ENCODE peak calls at places on chromosomes 4 and X, in eight cellular contexts. I, G, S, D, B, N, Y and H are unnamed samples.

GRCh38 chr4:55654131-55654530 is 18.0 kb upstream of the NMU start:
- DNase-seq in I (no peak), G (no peak), S (no peak), D (no peak), B (no peak), N (no peak), Y (no peak), H (no peak)

GRCh38 chr4:173272987-173273386 is 61.2 kb downstream of the HMGB2 start:
- DNase-seq in I (no peak), G (no peak), S (peak; percentile 21), D (no peak), B (no peak), N (peak; percentile 53), Y (no peak), H (no peak)

GRCh38 chr4:1992468-1993168 is 16.2 kb downstream of the NELFA start:
- DNase-seq in I (no peak), G (no peak), S (no peak), D (no peak), B (no peak), N (no peak), Y (no peak), H (no peak)

GRCh38 chr4:113760094-113760851 is 1.3 kb downstream of the CAMK2D start:
- DNase-seq in I (peak; percentile 50), G (peak; percentile 52), S (no peak), D (peak; percentile 66), B (peak; percentile 11), N (no peak), Y (peak; percentile 61), H (peak; percentile 25)

GRCh38 chr4:3516836-3517730 is 15.1 kb downstream of the LRPAP1 start:
- DNase-seq in I (peak; percentile 31), G (no peak), S (no peak), D (no peak), B (no peak), N (no peak), Y (no peak), H (no peak)

GRCh38 chrX:139877710-139878414 is 55.0 kb downstream of the ATP11C start:
- DNase-seq in I (no peak), G (no peak), S (no peak), D (no peak), B (no peak), N (no peak), Y (no peak), H (no peak)

GRCh38 chrX:49117597-49117996 is 5.9 kb downstream of the GPKOW start:
- DNase-seq in I (no peak), G (no peak), S (no peak), D (no peak), B (no peak), N (no peak), Y (no peak), H (no peak)

GRCh38 chr4:83281326-83281725 is 3.3 kb downstream of the COQ2 start:
- DNase-seq in I (no peak), G (no peak), S (no peak), D (no peak), B (no peak), N (no peak), Y (no peak), H (no peak)

GRCh38 chrX:6184900-6185515 is 43.7 kb downstream of the NLGN4X start:
- DNase-seq in I (no peak), G (no peak), S (no peak), D (peak; percentile 2), B (peak; percentile 63), N (no peak), Y (no peak), H (no peak)

GRCh38 chrX:27276751-27277150 is 186.4 kb downstream of the PPP4R3C start:
- DNase-seq in I (no peak), G (no peak), S (no peak), D (no peak), B (no peak), N (no peak), Y (no peak), H (no peak)

GRCh38 chr4:26175016-26175786 is 145.6 kb upstream of the RBPJ start:
- DNase-seq in I (no peak), G (no peak), S (no peak), D (no peak), B (no peak), N (no peak), Y (no peak), H (no peak)

GRCh38 chr4:86218721-86219481 is 141.0 kb downstream of the MAPK10 start:
- DNase-seq in I (no peak), G (no peak), S (no peak), D (no peak), B (no peak), N (peak; percentile 4), Y (no peak), H (no peak)

GRCh38 chr4:145623831-145624230 is 4.6 kb downstream of the MMAA start:
- DNase-seq in I (no peak), G (no peak), S (no peak), D (no peak), B (no peak), N (no peak), Y (no peak), H (no peak)

GRCh38 chrX:39201305-39201990 is 400.2 kb downstream of the MID1IP1 start:
- DNase-seq in I (no peak), G (no peak), S (no peak), D (no peak), B (no peak), N (no peak), Y (no peak), H (no peak)

GRCh38 chr4:80540785-80541469 is 205.4 kb downstream of the CFAP299 start:
- DNase-seq in I (no peak), G (no peak), S (no peak), D (no peak), B (no peak), N (no peak), Y (no peak), H (no peak)

GRCh38 chr4:86910820-86911684 is 18.8 kb upstream of the C4orf36 start:
- DNase-seq in I (no peak), G (no peak), S (no peak), D (no peak), B (no peak), N (no peak), Y (no peak), H (no peak)

GRCh38 chrX:24334473-24334872 is 20.6 kb upstream of the SUPT20HL2 start:
- DNase-seq in I (no peak), G (no peak), S (no peak), D (no peak), B (no peak), N (no peak), Y (no peak), H (no peak)

GRCh38 chr4:179196511-179196910 is 1754.3 kb upstream of the AGA start:
- DNase-seq in I (no peak), G (no peak), S (no peak), D (no peak), B (no peak), N (peak; percentile 1), Y (no peak), H (no peak)

GRCh38 chr4:76012388-76012801 is 5.1 kb upstream of the CXCL9 start:
- DNase-seq in I (no peak), G (no peak), S (no peak), D (no peak), B (no peak), N (peak; percentile 63), Y (no peak), H (no peak)

GRCh38 chrX:28659269-28659668 is 72.0 kb downstream of the IL1RAPL1 start:
- DNase-seq in I (no peak), G (no peak), S (no peak), D (no peak), B (no peak), N (no peak), Y (no peak), H (no peak)
- TF ChIP-seq CTCF in I (no peak), G (no peak), S (no peak), D (no peak), B (peak; percentile 29), N (peak; percentile 6), Y (no peak), H (no peak)

DNA sequence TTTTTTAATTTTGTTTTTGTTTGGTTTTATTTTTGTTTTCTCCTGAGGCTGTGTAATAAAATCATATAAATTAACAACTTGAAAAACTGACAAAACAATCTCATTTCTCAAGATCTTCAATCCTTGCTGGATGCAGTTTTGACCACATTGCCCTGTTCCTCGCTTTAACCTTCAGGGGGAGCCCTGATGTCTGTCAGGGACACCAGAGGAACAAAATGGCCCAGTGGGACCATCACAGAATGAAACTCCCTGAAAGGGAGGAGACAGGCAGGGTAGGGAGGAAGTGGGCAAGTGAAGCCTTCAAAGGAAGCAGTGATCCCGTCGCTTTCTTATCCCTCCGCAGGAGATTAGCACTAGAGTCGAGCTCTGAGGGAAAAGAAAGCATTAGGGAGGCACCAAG is 274.9 kb upstream of the LDB2 start:
- DNase-seq in I (no peak), G (no peak), S (no peak), D (no peak), B (no peak), N (no peak), Y (no peak), H (no peak)
- TF ChIP-seq CTCF in I (no peak), G (no peak), S (peak; percentile 7), D (no peak), B (peak; percentile 10), N (peak; percentile 35), Y (no peak), H (no peak)

GRCh38 chrX:72566448-72566847 is 6.2 kb downstream of the HDAC8 start:
- DNase-seq in I (no peak), G (no peak), S (no peak), D (no peak), B (no peak), N (no peak), Y (no peak), H (no peak)

GRCh38 chrX:72568406-72569092 is 4.1 kb downstream of the HDAC8 start:
- DNase-seq in I (no peak), G (no peak), S (no peak), D (no peak), B (no peak), N (no peak), Y (no peak), H (no peak)

GRCh38 chrX:72573158-72573511 is 492 bp upstream of the HDAC8 start:
- DNase-seq in I (no peak), G (no peak), S (no peak), D (no peak), B (no peak), N (no peak), Y (no peak), H (no peak)

GRCh38 chrX:72572248-72573157 is at the start of gene HDAC8:
- DNase-seq in I (peak; percentile 74), G (peak; percentile 32), S (no peak), D (peak; percentile 75), B (peak; percentile 90), N (peak; percentile 55), Y (peak; percentile 57), H (peak; percentile 16)

DNA sequence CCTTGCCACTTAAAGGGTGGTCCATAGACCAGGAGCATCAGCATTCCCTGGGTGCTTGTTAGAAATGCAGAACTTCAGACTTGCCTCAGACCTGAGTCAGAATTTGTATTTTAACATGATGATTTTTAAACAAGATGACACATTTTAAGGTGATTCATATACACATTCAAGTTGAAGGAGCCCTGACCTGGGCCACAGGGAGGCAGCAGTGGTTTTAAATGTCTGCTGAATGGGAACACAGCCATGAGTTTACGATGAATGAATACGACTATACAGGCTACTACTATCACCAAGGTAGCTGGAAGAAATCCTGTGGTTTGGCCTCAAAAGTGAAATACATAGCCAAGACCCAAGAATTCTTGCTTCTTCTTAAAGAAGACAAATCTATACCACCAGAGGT is 2.9 kb downstream of the HDAC8 start:
- DNase-seq in I (no peak), G (no peak), S (no peak), D (no peak), B (no peak), N (no peak), Y (no peak), H (no peak)
- TF ChIP-seq CTCF in I (no peak), G (no peak), S (no peak), D (no peak), B (no peak), N (peak; percentile 31), Y (no peak), H (no peak)

GRCh38 chr4:77045490-77045889 is 30.3 kb downstream of the CCNI start:
- DNase-seq in I (no peak), G (no peak), S (no peak), D (no peak), B (no peak), N (no peak), Y (no peak), H (no peak)
- TF ChIP-seq CTCF in I (peak; percentile 8), G (no peak), S (peak; percentile 17), D (no peak), B (peak; percentile 3), N (peak; percentile 39), Y (peak; percentile 15), H (no peak)